ENCODE peak calls at places on chromosomes 12 and 14, in eight cellular contexts. Z, O, W, D, L, F, A and U are unnamed samples. For H3K27me3, the result is how much of the 10 kb centered on the place peaks cover.

GRCh38 chr14:37048666-37049071 is 123.7 kb downstream of the SLC25A21 start:
- DNase-seq in D (no peak), A (no peak), W (no peak), Z (peak), L (no peak), O (no peak), F (no peak), U (no peak)

GRCh38 chr14:54356172-54356571 is 40.6 kb upstream of the CDKN3 start:
- DNase-seq in L (no peak), W (no peak), D (no peak), Z (peak), A (no peak), O (no peak), F (no peak), U (no peak)

GRCh38 chr14:34817768-34818167 is 57.4 kb downstream of the BAZ1A start:
- DNase-seq in D (no peak), A (no peak), O (no peak), W (no peak), L (no peak), F (no peak), Z (no peak), U (no peak)

GRCh38 chr14:34111933-34112332 is 161.1 kb upstream of the EGLN3 start:
- DNase-seq in A (no peak), L (no peak), Z (no peak), F (no peak), O (no peak), W (no peak), D (no peak), U (no peak)

GRCh38 chr12:31220633-31221565 is 105.1 kb downstream of the SINHCAF start:
- DNase-seq in O (no peak), L (no peak), W (no peak), A (no peak), Z (peak), D (no peak), F (no peak), U (no peak)

GRCh38 chr12:63098851-63099250 is 52.1 kb downstream of the AVPR1A start:
- DNase-seq in D (no peak), F (no peak), A (no peak), Z (no peak), W (no peak), O (no peak), L (no peak), U (no peak)

GRCh38 chr14:32623300-32624093 is 294.4 kb downstream of the AKAP6 start:
- DNase-seq in L (no peak), W (no peak), O (no peak), A (no peak), D (no peak), F (no peak), Z (peak), U (no peak)

GRCh38 chr12:108457006-108457733 is 57.9 kb upstream of the FICD start:
- DNase-seq in D (no peak), Z (peak), F (no peak), W (no peak), A (no peak), O (no peak), L (peak), U (peak)

GRCh38 chr12:82953397-82953796 is 266.7 kb downstream of the TMTC2 start:
- DNase-seq in W (no peak), L (no peak), O (no peak), A (no peak), D (no peak), F (no peak), Z (no peak), U (no peak)

GRCh38 chr14:67492538-67492937 is 4.0 kb upstream of the TMEM229B start:
- DNase-seq in F (no peak), L (no peak), W (no peak), D (no peak), O (no peak), A (no peak), Z (no peak), U (no peak)

GRCh38 chr12:122614839-122615238 is 87.8 kb downstream of the KNTC1 start:
- DNase-seq in A (no peak), O (no peak), Z (no peak), W (no peak), L (no peak), D (no peak), F (no peak), U (no peak)

GRCh38 chr12:46224401-46224800 is 44.4 kb downstream of the SLC38A1 start:
- DNase-seq in Z (no peak), D (no peak), L (no peak), F (peak), O (peak), W (peak), A (no peak), U (no peak)

GRCh38 chr14:78683206-78683605 is 513.0 kb downstream of the NRXN3 start:
- DNase-seq in Z (no peak), D (no peak), F (no peak), A (no peak), O (no peak), W (no peak), L (no peak), U (no peak)

GRCh38 chr12:115424003-115424402 is 740.0 kb upstream of the TBX3 start:
- DNase-seq in Z (no peak), D (no peak), F (no peak), W (no peak), L (no peak), O (no peak), A (no peak), U (no peak)

GRCh38 chr14:52031781-52032180 is 37.1 kb downstream of the NID2 start:
- DNase-seq in Z (peak), W (peak), L (no peak), A (peak), O (peak), F (peak), D (no peak), U (no peak)

GRCh38 chr12:28883406-28883997 is 265.6 kb upstream of the FAR2 start:
- DNase-seq in A (no peak), F (no peak), O (no peak), W (no peak), D (no peak), Z (no peak), L (no peak), U (no peak)

GRCh38 chr12:86134571-86134970 is 121.6 kb downstream of the MGAT4C start:
- DNase-seq in D (no peak), Z (no peak), A (no peak), O (no peak), W (no peak), L (no peak), F (no peak), U (no peak)

GRCh38 chr12:10190558-10191388 is 11.9 kb downstream of the TMEM52B start:
- DNase-seq in W (peak), D (no peak), F (peak), A (no peak), O (peak), L (no peak), Z (peak), U (peak)

GRCh38 chr12:87930033-87930432 is 99.2 kb downstream of the C12orf50 start:
- DNase-seq in W (no peak), D (no peak), F (no peak), O (no peak), A (no peak), Z (peak), L (no peak), U (no peak)

GRCh38 chr12:11542599-11542998 is 106.9 kb upstream of the ETV6 start:
- DNase-seq in Z (no peak), F (no peak), W (no peak), D (no peak), A (no peak), L (no peak), O (no peak), U (no peak)

GRCh38 chr14:29900609-29901350 is 26.9 kb downstream of the PRKD1 start:
- DNase-seq in L (no peak), A (no peak), W (no peak), F (no peak), O (no peak), Z (no peak), D (no peak), U (no peak)

GRCh38 chr12:6336859-6337744 is 4.8 kb downstream of the TNFRSF1A start:
- DNase-seq in D (no peak), Z (no peak), L (no peak), A (no peak), O (no peak), W (no peak), F (no peak), U (no peak)

GRCh38 chr12:39538679-39539104 is 80.9 kb downstream of the ABCD2 start:
- DNase-seq in A (no peak), L (no peak), Z (no peak), D (no peak), O (no peak), W (no peak), F (no peak), U (peak)

GRCh38 chr12:41189395-41190251 is 1.5 kb downstream of the PDZRN4 start:
- DNase-seq in O (peak), F (no peak), W (peak), A (no peak), L (no peak), Z (peak), D (no peak), U (peak)

GRCh38 chr12:48165089-48166031 is 8.0 kb upstream of the ASB8 start:
- DNase-seq in D (no peak), W (no peak), F (no peak), Z (peak), L (peak), A (no peak), O (no peak), U (no peak)

GRCh38 chr12:96302706-96303310 is 97.4 kb downstream of the CDK17 start:
- DNase-seq in D (no peak), A (no peak), O (no peak), F (no peak), Z (no peak), W (no peak), L (no peak), U (no peak)

GRCh38 chr14:36661506-36662257 is at the start of gene PAX9:
- DNase-seq in W (peak), O (peak), Z (peak), D (peak), L (peak), A (no peak), F (peak), U (peak)

GRCh38 chr14:23654231-23654630 is 18.1 kb downstream of the DHRS2 start:
- DNase-seq in F (no peak), Z (no peak), A (no peak), O (no peak), W (no peak), D (no peak), L (no peak), U (no peak)

GRCh38 chr14:70988452-70988851 is 81.2 kb downstream of the PCNX1 start:
- DNase-seq in A (no peak), O (no peak), L (no peak), F (no peak), D (no peak), Z (no peak), W (no peak), U (no peak)

GRCh38 chr12:12806784-12807516 is 6.2 kb upstream of the DDX47 start:
- DNase-seq in F (no peak), Z (no peak), A (no peak), O (no peak), L (no peak), W (no peak), D (no peak), U (no peak)

GRCh38 chr12:7667025-7667575 is 1.4 kb upstream of the APOBEC1 start:
- DNase-seq in F (no peak), W (no peak), Z (peak), A (no peak), L (no peak), D (no peak), O (no peak), U (no peak)

GRCh38 chr12:2785017-2785416 is 9.8 kb upstream of the FKBP4 start:
- DNase-seq in F (no peak), D (no peak), O (no peak), W (no peak), L (no peak), A (no peak), Z (no peak), U (no peak)

GRCh38 chr12:57173089-57173488 is 25.7 kb upstream of the LRP1-AS start:
- DNase-seq in D (peak), A (no peak), F (no peak), L (no peak), W (no peak), Z (no peak), O (no peak), U (peak)

GRCh38 chr14:63964063-63964462 is 111.3 kb downstream of the SYNE2 start:
- DNase-seq in Z (no peak), A (no peak), D (no peak), W (no peak), O (no peak), L (no peak), F (no peak), U (no peak)

GRCh38 chr14:64501326-64502171 is 2.1 kb downstream of the ZBTB25 start:
- DNase-seq in O (peak), W (peak), Z (peak), L (no peak), A (no peak), D (no peak), F (peak), U (peak)

GRCh38 chr12:108302471-108303311 is 36.4 kb downstream of the CMKLR1 start:
- DNase-seq in L (no peak), O (peak), A (peak), W (peak), Z (no peak), F (peak), D (peak), U (peak)

GRCh38 chr14:29222671-29223268 is 456.2 kb downstream of the FOXG1 start:
- DNase-seq in O (no peak), D (no peak), F (no peak), W (no peak), A (no peak), Z (no peak), L (no peak), U (peak)

GRCh38 chr14:21098892-21099595 is 589 bp upstream of the ZNF219 start:
- DNase-seq in L (no peak), A (no peak), Z (no peak), O (no peak), F (no peak), W (no peak), D (no peak), U (peak)

GRCh38 chr12:57474862-57475261 is 4.8 kb downstream of the ARHGAP9 start:
- DNase-seq in W (no peak), L (no peak), Z (no peak), F (no peak), D (no peak), A (no peak), O (no peak), U (no peak)

GRCh38 chr12:122934722-122935121 is 31.5 kb downstream of the ABCB9 start:
- DNase-seq in D (no peak), L (peak), O (no peak), A (no peak), W (no peak), Z (no peak), F (no peak), U (no peak)

GRCh38 chr14:77144412-77145115 is 3.0 kb upstream of the ZDHHC22 start:
- DNase-seq in W (no peak), F (no peak), A (no peak), D (no peak), L (no peak), O (no peak), Z (no peak), U (no peak)
- H3K27me3 ChIP-seq in W (under half), F (half or more), A (under half), D (under half), L (under half), O (under half), Z (under half), U (under half)

GRCh38 chr14:49550284-49551184 is 35.6 kb downstream of the RPS29 start:
- DNase-seq in F (no peak), O (no peak), L (no peak), Z (peak), A (no peak), D (no peak), W (no peak), U (no peak)
- TF ChIP-seq CTCF in F (no peak), O (no peak), L (no peak), Z (peak), A (no peak), D (no peak), W (no peak), U (no peak)

GRCh38 chr12:132550830-132551229 is 59.6 kb downstream of the LRCOL1 start:
- DNase-seq in D (no peak), W (no peak), F (no peak), A (no peak), L (no peak), O (no peak), Z (no peak), U (no peak)

GRCh38 chr12:132551271-132552120 is 58.9 kb downstream of the LRCOL1 start:
- DNase-seq in F (no peak), A (no peak), W (no peak), Z (no peak), L (no peak), D (no peak), O (no peak), U (no peak)

GRCh38 chr12:132548430-132549058 is 58.6 kb downstream of the FBRSL1 start:
- DNase-seq in F (no peak), O (no peak), L (no peak), D (no peak), W (no peak), Z (no peak), A (no peak), U (no peak)

GRCh38 chr12:132549059-132549458 is 59.1 kb downstream of the FBRSL1 start:
- DNase-seq in A (no peak), W (no peak), O (no peak), D (no peak), Z (no peak), L (no peak), F (no peak), U (no peak)

DNA sequence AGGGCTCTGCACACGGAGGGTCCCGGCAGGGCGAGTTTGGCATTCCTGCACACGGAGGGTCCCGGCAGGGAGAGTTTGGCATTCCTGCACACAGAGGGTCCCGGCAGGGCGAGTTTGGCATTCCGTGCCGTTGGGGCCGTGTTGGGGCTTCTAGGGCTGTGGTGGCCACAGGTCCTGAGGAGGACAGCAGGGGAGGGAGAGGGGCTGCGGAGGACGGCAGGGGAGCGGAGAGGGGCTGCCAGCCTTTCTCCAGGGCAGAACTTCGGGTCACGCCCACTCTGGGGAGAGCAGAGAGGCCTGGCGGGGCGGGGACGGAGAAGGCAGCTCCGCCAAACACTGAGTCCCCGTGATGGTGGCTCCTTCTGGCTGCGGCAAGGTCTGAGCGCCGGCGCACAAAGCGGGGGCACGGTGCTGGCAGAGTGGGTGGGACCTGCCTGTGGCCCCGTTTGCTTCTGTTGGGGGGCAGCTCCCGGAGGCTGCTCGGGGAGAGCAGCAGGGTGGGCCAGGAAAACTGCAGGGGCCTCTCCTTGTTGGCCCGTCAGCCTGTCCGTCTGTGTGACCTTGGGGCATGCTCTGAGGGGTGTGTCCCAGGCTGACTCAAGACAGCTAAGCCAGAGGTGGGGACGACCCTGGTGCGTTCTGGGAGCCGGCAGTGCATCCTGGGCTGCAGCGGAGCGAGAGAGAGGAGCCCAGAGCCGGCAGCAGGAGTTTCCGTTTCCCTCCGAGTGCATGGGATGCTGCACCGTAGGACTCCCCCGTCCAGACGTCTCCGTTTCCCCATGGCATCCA is 60.2 kb downstream of the LRCOL1 start:
- DNase-seq in F (no peak), D (no peak), O (no peak), L (no peak), W (no peak), A (no peak), Z (no peak), U (peak)
- H3K27me3 ChIP-seq in F (under half), D (under half), O (under half), L (under half), W (under half), A (under half), Z (under half), U (under half)

GRCh38 chr12:32679910-32680217 is 763 bp downstream of the DNM1L start:
- DNase-seq in Z (no peak), A (no peak), F (no peak), L (no peak), O (no peak), D (no peak), W (no peak), U (no peak)

GRCh38 chr12:32681272-32681671 is 2.2 kb downstream of the DNM1L start:
- DNase-seq in O (no peak), A (no peak), D (no peak), F (no peak), W (no peak), L (no peak), Z (no peak), U (no peak)

GRCh38 chr12:32680787-32681186 is 1.7 kb downstream of the DNM1L start:
- DNase-seq in A (no peak), W (no peak), O (no peak), Z (no peak), F (no peak), L (no peak), D (no peak), U (no peak)

DNA sequence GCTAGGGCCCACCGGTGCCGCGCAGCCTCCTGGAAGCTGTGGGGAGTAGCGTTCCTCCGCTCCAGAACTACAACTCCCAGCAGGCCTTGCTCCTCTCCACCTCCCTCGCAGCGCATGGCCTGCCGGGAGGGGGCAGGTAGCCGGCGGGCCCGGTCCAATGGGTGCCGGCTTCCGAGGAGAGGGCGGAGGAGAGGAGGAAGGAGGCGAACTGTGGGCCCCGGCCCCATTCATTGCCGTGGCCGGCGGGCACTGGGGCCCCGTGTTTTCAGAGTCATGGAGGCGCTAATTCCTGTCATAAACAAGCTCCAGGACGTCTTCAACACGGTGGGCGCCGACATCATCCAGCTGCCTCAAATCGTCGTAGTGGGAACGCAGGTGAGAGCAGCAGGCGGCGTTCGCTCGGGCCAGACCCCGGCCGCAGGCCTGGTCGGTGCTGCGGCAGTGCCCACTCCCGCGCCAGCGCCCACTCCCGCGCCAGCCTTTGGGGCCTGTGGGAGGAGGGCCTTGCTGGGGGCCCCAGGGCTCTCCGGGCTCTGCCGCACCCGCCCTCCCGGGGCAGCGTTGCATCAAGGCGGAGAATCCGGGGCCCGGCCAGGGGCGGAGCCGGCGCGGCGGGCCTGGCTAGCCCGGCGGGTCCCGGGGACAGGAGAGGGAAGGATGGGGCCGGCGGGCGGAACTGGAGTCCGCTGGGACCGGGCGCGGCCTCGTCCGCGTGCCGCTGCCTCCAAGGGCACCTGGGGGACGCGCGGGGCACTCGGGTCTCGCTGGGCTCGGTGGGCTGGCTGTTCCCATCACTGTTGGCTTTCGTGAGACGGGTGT is at the start of gene DNM1L:
- DNase-seq in L (peak), Z (peak), O (peak), W (peak), F (peak), D (peak), A (peak), U (peak)
- TF ChIP-seq CTCF in L (no peak), Z (no peak), O (no peak), W (peak), F (no peak), D (no peak), A (peak), U (no peak)